ENCODE peak calls at places on chromosomes 13 and 19, in six cellular contexts. N is stimulated activated CD4-positive, alpha-beta T cell treated with anti-CD3 and anti-CD28 coated beads, TNF-alpha, amount 100 ng/mL, for 48 hours; V is LHCN-M2; A is BJ; C is T-cell; T is sigmoid colon. F is an unnamed sample.

GRCh38 chr13:44219808-44220544 is 153.6 kb upstream of the SERP2 start:
- DNase-seq in N (no peak), V (peak; percentile 48), A (no peak), C (no peak), T (no peak), F (no peak)

GRCh38 chr19:39679056-39679790 is 23.5 kb downstream of the LGALS16 start:
- DNase-seq in N (peak; percentile 51), V (no peak), A (no peak), C (no peak), T (no peak), F (no peak)

GRCh38 chr13:44420376-44421220 is 47.0 kb downstream of the SERP2 start:
- DNase-seq in N (no peak), V (no peak), A (no peak), C (no peak), T (no peak), F (no peak)

GRCh38 chr19:14555918-14556661 is 15.8 kb downstream of the NDUFB7 start:
- DNase-seq in N (no peak), V (no peak), A (no peak), C (no peak), T (no peak), F (no peak)

GRCh38 chr13:75864718-75865117 is 228.6 kb downstream of the LMO7 start:
- DNase-seq in N (no peak), V (peak; percentile 59), A (no peak), C (no peak), T (no peak), F (no peak)

GRCh38 chr13:22012676-22013075 is 341.8 kb downstream of the FGF9 start:
- DNase-seq in N (no peak), V (no peak), A (no peak), C (no peak), T (no peak), F (no peak)

GRCh38 chr13:27338816-27339215 is 68.2 kb downstream of the RASL11A start:
- DNase-seq in N (no peak), V (no peak), A (no peak), C (no peak), T (no peak), F (no peak)

GRCh38 chr19:7751157-7751783 is 3.9 kb upstream of the CD209 start:
- DNase-seq in N (peak; percentile 33), V (no peak), A (no peak), C (no peak), T (no peak), F (no peak)

GRCh38 chr13:87677334-87678234 is 6.4 kb downstream of the SLITRK5 start:
- DNase-seq in N (no peak), V (no peak), A (no peak), C (no peak), T (no peak), F (no peak)

GRCh38 chr13:72726721-72727416 is 560 bp downstream of the MZT1 start:
- DNase-seq in N (peak; percentile 35), V (peak; percentile 17), A (no peak), C (no peak), T (peak; percentile 69), F (peak; percentile 84)

GRCh38 chr13:114249062-114249461 is 14.4 kb downstream of the CDC16 start:
- DNase-seq in N (no peak), V (no peak), A (no peak), C (no peak), T (no peak), F (no peak)

GRCh38 chr13:75481176-75482069 is 546 bp downstream of the TBC1D4 start:
- DNase-seq in N (peak; percentile 27), V (peak; percentile 31), A (no peak), C (no peak), T (peak; percentile 69), F (peak; percentile 87)

GRCh38 chr13:74452881-74453280 is 318.7 kb upstream of the KLF12 start:
- DNase-seq in N (no peak), V (no peak), A (no peak), C (no peak), T (no peak), F (no peak)

GRCh38 chr19:39971380-39971841 is 446 bp downstream of the PSMC4 start:
- DNase-seq in N (no peak), V (no peak), A (no peak), C (no peak), T (peak; percentile 70), F (peak; percentile 82)

GRCh38 chr13:90826688-90827087 is 520.8 kb upstream of the MIR17HG start:
- DNase-seq in N (no peak), V (no peak), A (no peak), C (no peak), T (no peak), F (no peak)

GRCh38 chr19:55579766-55580621 is 654 bp downstream of the ZNF579 start:
- DNase-seq in N (no peak), V (no peak), A (no peak), C (no peak), T (no peak), F (no peak)

GRCh38 chr19:39086401-39086800 is 2.2 kb downstream of the ACP7 start:
- DNase-seq in N (no peak), V (no peak), A (no peak), C (no peak), T (no peak), F (no peak)

GRCh38 chr19:737591-738093 is 13.3 kb upstream of the MISP start:
- DNase-seq in N (peak; percentile 43), V (no peak), A (no peak), C (peak; percentile 41), T (peak; percentile 71), F (no peak)

GRCh38 chr13:110027470-110028240 is 241.3 kb upstream of the IRS2 start:
- DNase-seq in N (no peak), V (no peak), A (no peak), C (no peak), T (no peak), F (no peak)

GRCh38 chr19:36524617-36525016 is 3.5 kb downstream of the ZNF260 start:
- DNase-seq in N (no peak), V (no peak), A (no peak), C (no peak), T (no peak), F (no peak)

GRCh38 chr19:29105629-29106352 is 107.2 kb downstream of the UQCRFS1 start:
- DNase-seq in N (no peak), V (no peak), A (no peak), C (no peak), T (no peak), F (peak; percentile 53)

GRCh38 chr13:76864259-76864658 is 21.9 kb downstream of the KCTD12 start:
- DNase-seq in N (no peak), V (no peak), A (no peak), C (no peak), T (no peak), F (no peak)

GRCh38 chr13:96090240-96091101 is 564 bp downstream of the HS6ST3 start:
- DNase-seq in N (no peak), V (no peak), A (no peak), C (no peak), T (no peak), F (no peak)

F was measured in posterior vena cava.